ENCODE peak calls at places on chromosomes 4 and X, in four cellular contexts. H is WERI-Rb-1, W is adipocyte, B is astrocyte. C is an unnamed sample. For H3K9me3, the result is how much of the 10 kb centered on the place peaks cover.

GRCh38 chrX:79413009-79413408 is 45.9 kb upstream of the ITM2A start:
- DNase-seq in H (no peak), W (peak), B (no peak), C (no peak)

GRCh38 chrX:101081257-101081656 is 2.6 kb downstream of the TMEM35A start:
- DNase-seq in H (no peak), W (no peak), B (no peak), C (no peak)

GRCh38 chr4:148090503-148091476 is 351.4 kb downstream of the NR3C2 start:
- DNase-seq in H (no peak), W (no peak), B (no peak), C (no peak)

GRCh38 chr4:121980643-121981042 is 28.8 kb upstream of the TRPC3 start:
- DNase-seq in H (no peak), W (no peak), B (no peak), C (no peak)

GRCh38 chrX:16838202-16839066 is 31.7 kb downstream of the RBBP7 start:
- DNase-seq in H (no peak), W (peak), B (peak), C (peak)

GRCh38 chr4:68466185-68466584 is 18.9 kb downstream of the TMPRSS11E start:
- DNase-seq in H (no peak), W (peak), B (peak), C (peak)

GRCh38 chr4:156805696-156806095 is 165.9 kb downstream of the PDGFC start:
- DNase-seq in H (no peak), W (no peak), B (peak), C (no peak)

GRCh38 chr4:163251204-163251603 is 81.2 kb downstream of the NPY1R start:
- DNase-seq in H (no peak), W (no peak), B (no peak), C (no peak)

GRCh38 chr4:139532951-139533350 is 23.1 kb downstream of the SETD7 start:
- DNase-seq in H (no peak), W (no peak), B (no peak), C (no peak)

GRCh38 chr4:4260185-4260751 is 12.2 kb upstream of the TMEM128 start:
- DNase-seq in H (no peak), W (peak), B (peak), C (no peak)

GRCh38 chr4:88963817-88964216 is 93.2 kb downstream of the FAM13A start:
- DNase-seq in H (no peak), W (peak), B (no peak), C (no peak)

GRCh38 chr4:137703225-137703624 is 170.9 kb upstream of the PCDH18 start:
- DNase-seq in H (no peak), W (no peak), B (no peak), C (no peak)

GRCh38 chr4:137707626-137708025 is 175.3 kb upstream of the PCDH18 start:
- DNase-seq in H (no peak), W (peak), B (peak), C (no peak)

GRCh38 chr4:137707221-137707620 is 174.9 kb upstream of the PCDH18 start:
- DNase-seq in H (no peak), W (no peak), B (no peak), C (no peak)

GRCh38 chr4:137700751-137701150 is 168.5 kb upstream of the PCDH18 start:
- DNase-seq in H (no peak), W (no peak), B (no peak), C (no peak)

DNA sequence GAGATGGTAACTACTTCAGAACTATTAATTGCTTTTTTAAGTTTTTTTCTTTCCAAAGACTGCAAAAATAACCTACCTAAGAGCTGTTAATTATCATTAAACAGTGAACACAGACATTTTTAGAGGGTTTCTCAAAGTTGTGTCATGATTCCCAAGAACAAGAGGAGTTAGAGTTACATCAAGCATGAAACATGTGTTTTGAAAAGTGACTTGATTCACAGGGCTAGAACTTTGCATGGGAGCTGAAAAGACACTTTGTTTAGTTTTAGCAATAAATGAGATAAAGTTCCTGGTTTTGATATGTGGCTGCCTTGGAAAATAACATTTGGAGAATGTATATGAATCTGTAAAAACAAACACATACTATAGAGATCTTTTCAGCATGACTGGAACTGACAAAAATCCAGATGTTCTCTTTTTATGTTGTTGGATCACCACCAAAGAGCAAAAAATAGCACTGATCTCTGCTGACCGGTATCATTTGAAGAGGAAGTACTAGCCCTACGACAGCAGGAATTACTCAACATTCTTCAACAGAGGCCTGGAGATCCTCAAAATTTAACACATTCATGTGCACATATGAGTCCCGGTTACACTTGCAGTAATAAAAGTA is 173.0 kb upstream of the PCDH18 start:
- DNase-seq in H (no peak), W (peak), B (peak), C (peak)
- H3K4me3 ChIP-seq in H (no peak), W (peak), B (no peak), C (no peak)

DNA sequence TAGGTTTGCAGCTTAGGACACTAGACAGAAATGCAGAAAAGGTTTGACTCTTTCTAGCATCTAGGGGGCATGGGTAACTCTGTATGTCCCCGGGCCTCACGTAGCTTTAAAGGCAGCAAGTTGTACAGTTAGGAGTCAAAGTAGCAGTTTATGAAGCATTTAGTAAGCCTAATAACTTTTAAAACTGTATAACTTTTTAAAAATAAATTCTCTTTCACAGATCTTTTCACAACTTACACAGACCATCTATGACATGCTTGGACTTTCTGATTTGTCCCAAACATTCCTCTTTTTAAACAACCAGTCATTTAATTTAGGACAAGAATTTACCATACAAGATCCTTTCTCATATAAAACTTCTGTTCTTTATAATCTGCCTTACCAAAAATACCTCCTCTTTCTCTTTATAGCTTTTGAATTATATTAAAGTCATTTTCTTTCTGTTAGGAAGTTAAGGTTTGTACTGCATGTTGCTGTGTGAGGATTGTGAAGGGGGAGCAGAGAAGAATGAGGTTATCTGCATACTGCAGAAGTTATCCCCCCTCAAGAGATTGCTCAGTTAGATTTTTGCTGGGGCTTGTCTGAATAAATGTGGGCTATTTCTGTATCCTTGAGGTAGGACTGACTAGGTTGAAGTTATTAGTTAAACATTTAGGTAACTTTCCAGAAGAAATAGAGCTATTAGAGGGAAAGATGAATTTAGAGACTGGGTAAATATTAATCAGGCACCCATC is 94.3 kb downstream of the CPE start:
- DNase-seq in H (no peak), W (no peak), B (no peak), C (no peak)
- H3K9me3 ChIP-seq in H (under half), W (under half), B (under half), C (under half)

GRCh38 chrX:13742397-13743176 is 8.0 kb downstream of the OFD1 start:
- DNase-seq in H (no peak), W (no peak), B (no peak), C (no peak)
- H3K4me3 ChIP-seq in H (no peak), W (no peak), B (no peak), C (no peak)

GRCh38 chrX:40151211-40152172 is 53.7 kb upstream of the BCOR start:
- DNase-seq in H (peak), W (no peak), B (no peak), C (no peak)
- H3K9me3 ChIP-seq in H (under half), W (under half), B (under half), C (under half)

C was measured in MG63.